ENCODE peak calls at places on chromosomes 4 and X, in ten cellular contexts. G is neural progenitor cell; P is DND-41; R is pancreas; I is CD8-positive, alpha-beta T cell; C is Panc1; H is GM06990; N is astrocyte; W is stomach; Q is adrenal gland. F is an unnamed sample. For H3K27me3, the result is how much of the 10 kb centered on the place peaks cover.

GRCh38 chrX:103779156-103779555 is 2.5 kb downstream of the PLP1 start:
- DNase-seq in Q (peak), G (peak), R (no peak), N (peak), W (no peak), C (no peak), P (no peak), I (no peak), H (no peak), F (no peak)

GRCh38 chr4:115159141-115159540 is 45.7 kb upstream of the NDST4 start:
- DNase-seq in C (no peak), N (peak), Q (no peak), R (no peak), G (no peak), H (no peak), W (no peak), P (no peak), I (no peak), F (no peak)

GRCh38 chr4:81214518-81215218 is 354 bp downstream of the PRKG2 start:
- DNase-seq in N (peak), R (peak), W (no peak), Q (no peak), P (no peak), H (peak), G (peak), I (no peak), C (no peak), F (no peak)

GRCh38 chr4:73309211-73309610 is 50.6 kb upstream of the ANKRD17 start:
- DNase-seq in I (no peak), W (no peak), H (no peak), P (no peak), N (peak), R (no peak), G (no peak), Q (no peak), C (no peak), F (no peak)

GRCh38 chrX:119181491-119181890 is 53.9 kb upstream of the KIAA1210 start:
- DNase-seq in N (no peak), P (no peak), C (no peak), G (peak), H (no peak), Q (peak), R (no peak), W (no peak), I (no peak), F (no peak)

GRCh38 chr4:80731436-80731835 is 299.1 kb upstream of the BMP3 start:
- DNase-seq in P (no peak), G (peak), C (no peak), R (no peak), N (no peak), H (no peak), W (no peak), I (no peak), Q (no peak), F (no peak)

GRCh38 chr4:80202784-80203553 is 5.7 kb downstream of the PRDM8 start:
- DNase-seq in R (peak), Q (no peak), I (peak), W (no peak), H (peak), N (no peak), G (peak), P (no peak), C (no peak), F (no peak)

GRCh38 chr4:188956566-188956965 is 817.3 kb downstream of the TRIML1 start:
- DNase-seq in C (no peak), Q (no peak), I (no peak), R (no peak), P (no peak), W (no peak), H (no peak), G (no peak), N (no peak), F (no peak)

GRCh38 chr4:17664755-17665154 is 50.3 kb downstream of the MED28 start:
- DNase-seq in Q (no peak), N (no peak), P (no peak), W (no peak), I (no peak), G (no peak), R (no peak), C (no peak), H (peak), F (no peak)

GRCh38 chrX:19772306-19772705 is 115.1 kb downstream of the SH3KBP1 start:
- DNase-seq in G (no peak), R (no peak), H (no peak), Q (no peak), I (no peak), W (no peak), C (no peak), N (no peak), P (no peak), F (no peak)

GRCh38 chr4:135949926-135950325 is 1582.4 kb downstream of the PCDH18 start:
- DNase-seq in P (no peak), G (no peak), R (no peak), N (no peak), I (no peak), C (no peak), Q (no peak), H (no peak), W (no peak), F (no peak)

GRCh38 chr4:179836179-179837075 is 2394.2 kb upstream of the AGA start:
- DNase-seq in P (peak), N (peak), G (no peak), R (no peak), I (no peak), Q (no peak), W (no peak), H (no peak), C (no peak), F (no peak)

GRCh38 chr4:1348746-1349145 is 1.7 kb downstream of the UVSSA start:
- DNase-seq in C (no peak), P (no peak), H (no peak), Q (no peak), R (peak), G (no peak), I (no peak), N (no peak), W (no peak), F (no peak)
- H3K4me3 ChIP-seq in C (peak), P (no peak), H (no peak), Q (no peak), R (no peak), G (no peak), I (no peak), N (no peak), W (no peak), F (no peak)

DNA sequence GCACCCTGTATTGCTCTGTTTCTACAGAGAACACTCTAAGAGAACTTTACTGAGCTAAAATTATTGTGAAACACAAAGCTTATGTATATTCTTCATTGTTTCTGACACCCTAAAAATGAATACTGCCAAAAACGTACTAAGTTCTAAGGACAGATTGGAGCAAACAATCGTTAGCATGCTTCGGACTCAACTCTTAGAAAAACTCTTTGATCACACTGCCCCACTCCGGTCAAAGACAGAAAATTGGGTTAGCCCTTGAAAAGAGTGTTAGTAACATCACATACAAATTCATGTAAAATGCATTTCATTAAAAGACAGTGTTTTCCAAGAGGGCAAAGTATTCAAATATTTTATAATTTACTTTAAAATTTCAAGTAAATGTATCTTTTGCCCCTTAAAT is 177.4 kb downstream of the DCHS2 start:
- DNase-seq in P (no peak), I (no peak), W (no peak), G (peak), Q (no peak), R (no peak), N (peak), H (no peak), C (peak), F (no peak)
- TF ChIP-seq CTCF in P (no peak), I (no peak), W (no peak), G (peak), Q (no peak), R (no peak), N (peak), H (no peak), C (no peak), F (no peak)

GRCh38 chr4:102612195-102612594 is 111.0 kb downstream of the NFKB1 start:
- DNase-seq in P (no peak), G (no peak), N (no peak), Q (no peak), I (no peak), W (no peak), C (no peak), R (no peak), H (no peak), F (no peak)
- H3K27me3 ChIP-seq in P (under half), G (under half), N (under half), Q (under half), I (under half), W (under half), C (under half), R (under half), H (under half), F (under half)

GRCh38 chrX:1502241-1502640 is 34.7 kb downstream of the P2RY8 start:
- DNase-seq in H (peak), N (no peak), W (no peak), C (no peak), R (no peak), Q (no peak), G (no peak), P (no peak), I (no peak), F (peak)
- H3K4me3 ChIP-seq in H (no peak), N (no peak), W (no peak), C (no peak), R (no peak), Q (no peak), G (no peak), P (no peak), I (no peak), F (no peak)

DNA sequence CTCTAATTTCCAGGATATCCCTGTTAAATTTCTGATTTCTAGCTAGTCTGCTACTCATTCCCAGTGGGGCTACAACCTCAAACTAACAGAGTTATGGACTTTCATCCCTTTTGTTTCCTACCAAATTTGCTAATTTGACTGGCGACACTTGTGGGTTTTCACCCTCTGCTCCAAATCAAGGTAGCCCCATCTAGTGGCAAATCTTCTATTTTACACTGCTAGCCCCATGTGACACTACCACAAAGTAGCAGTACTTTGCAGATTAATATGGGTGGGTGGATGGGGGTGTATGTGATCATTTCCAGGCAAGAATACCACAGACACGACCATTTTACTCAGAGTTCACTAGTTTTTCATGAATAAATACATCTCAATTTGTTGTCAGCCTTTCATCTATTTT is 150.3 kb downstream of the MSL3 start:
- DNase-seq in G (peak), I (no peak), W (no peak), H (peak), R (no peak), Q (no peak), C (no peak), P (no peak), N (peak), F (no peak)
- TF ChIP-seq CTCF in G (peak), I (peak), W (no peak), H (peak), R (no peak), Q (no peak), C (peak), P (peak), N (peak), F (no peak)

DNA sequence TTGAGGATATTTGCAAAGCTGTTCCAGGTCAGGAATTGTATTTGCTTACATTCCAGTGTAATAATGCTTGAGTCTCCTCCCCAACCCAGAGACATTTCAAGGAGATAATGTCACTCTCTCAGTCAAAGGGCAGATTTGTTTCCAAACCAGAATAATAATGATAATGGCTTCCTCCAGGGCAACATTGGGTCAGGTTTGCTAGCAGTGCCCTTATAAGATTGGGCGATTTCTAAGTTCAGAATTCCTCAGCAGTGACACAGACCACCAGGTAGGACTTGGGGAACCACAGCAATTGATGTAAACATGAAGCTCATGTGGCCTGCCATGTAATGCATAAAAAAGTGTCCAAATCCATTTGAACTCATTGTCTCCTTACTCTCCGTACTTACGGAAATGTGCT is 125.2 kb downstream of the BMP15 start:
- DNase-seq in G (no peak), R (no peak), N (no peak), W (no peak), I (no peak), H (no peak), Q (no peak), C (no peak), P (no peak), F (no peak)
- H3K27me3 ChIP-seq in G (under half), R (under half), N (under half), W (under half), I (under half), H (under half), Q (under half), C (under half), P (under half), F (under half)

DNA sequence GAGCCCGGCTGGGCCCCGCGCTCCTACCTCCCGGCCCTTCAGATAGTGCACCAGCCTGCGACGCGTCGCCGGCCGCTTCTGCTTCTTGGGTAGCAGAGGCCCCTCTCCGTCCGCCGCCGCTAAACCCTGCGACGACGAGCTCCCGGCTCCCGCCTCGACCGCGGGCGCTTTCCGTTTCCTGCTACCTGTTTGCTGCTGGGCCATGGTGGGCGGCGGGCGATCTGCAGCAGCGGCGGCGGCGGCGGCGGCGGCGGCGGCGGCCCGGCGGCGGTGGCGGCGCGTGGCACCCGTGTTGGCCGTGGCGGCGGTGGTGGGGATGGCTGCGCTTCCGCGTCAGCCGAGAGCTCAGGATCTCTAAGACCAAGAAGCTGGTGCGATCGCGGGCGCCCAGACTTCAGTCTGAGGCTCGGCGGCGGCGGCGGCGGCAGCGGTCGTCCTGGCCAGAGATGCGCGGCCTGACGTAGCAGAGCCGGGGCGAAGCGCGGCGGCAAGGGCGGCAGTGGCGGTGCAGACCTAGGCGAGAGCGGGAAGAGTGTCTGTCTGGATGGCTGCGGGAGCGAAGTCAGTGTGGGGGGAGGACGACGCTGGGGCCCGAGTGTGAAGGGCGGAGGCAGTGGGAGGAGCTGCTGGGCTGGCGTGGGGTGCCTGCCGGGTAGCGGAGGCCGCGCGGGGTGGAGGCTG is at the start of gene DCAF12L2:
- DNase-seq in I (no peak), W (no peak), N (no peak), P (no peak), C (no peak), Q (no peak), R (no peak), G (peak), H (no peak), F (no peak)
- H3K4me3 ChIP-seq in I (no peak), W (peak), N (no peak), P (no peak), C (no peak), Q (no peak), R (no peak), G (peak), H (no peak), F (peak)

DNA sequence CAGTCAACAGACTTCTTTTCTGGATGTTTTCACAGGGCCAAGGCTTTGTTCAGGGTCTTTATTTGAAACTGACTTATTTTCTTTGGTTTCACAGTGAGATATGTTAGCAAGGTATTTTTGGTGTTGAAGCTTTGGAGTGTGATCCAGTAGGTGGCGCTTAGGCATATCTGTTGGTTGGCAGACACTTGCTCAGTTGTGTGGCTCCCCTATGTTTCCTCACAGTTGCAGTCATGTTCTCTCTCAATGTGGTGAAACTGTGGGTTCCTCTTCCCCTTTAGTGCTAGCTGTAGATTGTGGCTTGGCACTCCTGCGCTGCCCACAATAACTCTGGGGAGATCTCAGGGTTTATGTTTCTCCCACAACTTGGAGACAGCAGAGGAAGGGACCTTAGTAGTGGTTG is 460.8 kb downstream of the SLITRK2 start:
- DNase-seq in W (no peak), P (peak), G (peak), C (no peak), H (no peak), N (no peak), I (no peak), R (no peak), Q (peak), F (no peak)
- TF ChIP-seq CTCF in W (no peak), P (peak), G (peak), C (peak), H (no peak), N (no peak), I (no peak), R (no peak), Q (peak), F (no peak)

F was measured in uterus.